ENCODE peak calls at places on chromosomes 11 and 22, in seven cellular contexts. H, U, I, V, X, Y and W are unnamed samples.

GRCh38 chr11:33475999-33476398 is 218.8 kb downstream of the HIPK3 start:
- DNase-seq in H (peak), U (no peak), I (peak), V (no peak), X (no peak), Y (no peak), W (no peak)

GRCh38 chr11:63609536-63609935 is 4.7 kb downstream of the PLAAT3 start:
- DNase-seq in H (no peak), U (no peak), I (no peak), V (no peak), X (peak), Y (no peak), W (no peak)

GRCh38 chr22:32518848-32519247 is 44.2 kb downstream of the FBXO7 start:
- DNase-seq in H (no peak), U (no peak), I (peak), V (peak), X (no peak), Y (no peak), W (no peak)

GRCh38 chr11:122343247-122343646 is 227.2 kb upstream of the BLID start:
- DNase-seq in H (peak), U (no peak), I (no peak), V (no peak), X (no peak), Y (no peak), W (no peak)

GRCh38 chr11:131883332-131883731 is 512.9 kb downstream of the NTM start:
- DNase-seq in H (no peak), U (no peak), I (no peak), V (peak), X (no peak), Y (no peak), W (no peak)

GRCh38 chr11:17004486-17005148 is 9.6 kb downstream of the PLEKHA7 start:
- DNase-seq in H (no peak), U (no peak), I (no peak), V (no peak), X (no peak), Y (no peak), W (no peak)

GRCh38 chr11:2088746-2089535 is 50.2 kb downstream of the IGF2 start:
- DNase-seq in H (no peak), U (no peak), I (no peak), V (peak), X (no peak), Y (no peak), W (no peak)

GRCh38 chr22:19863571-19863970 is 8.9 kb upstream of the GNB1L start:
- DNase-seq in H (no peak), U (no peak), I (no peak), V (no peak), X (no peak), Y (no peak), W (no peak)

GRCh38 chr22:38513063-38513462 is 7.0 kb upstream of the DDX17 start:
- DNase-seq in H (no peak), U (no peak), I (no peak), V (peak), X (no peak), Y (peak), W (no peak)

GRCh38 chr11:1351278-1351937 is 38.3 kb upstream of the BRSK2 start:
- DNase-seq in H (no peak), U (no peak), I (no peak), V (peak), X (no peak), Y (no peak), W (no peak)

GRCh38 chr22:33539902-33540751 is 380.1 kb downstream of the LARGE1 start:
- DNase-seq in H (no peak), U (no peak), I (no peak), V (no peak), X (peak), Y (no peak), W (no peak)

GRCh38 chr22:29030016-29030617 is 31.5 kb downstream of the C22orf31 start:
- DNase-seq in H (peak), U (no peak), I (peak), V (peak), X (no peak), Y (no peak), W (no peak)

GRCh38 chr22:36435516-36436415 is 45.7 kb downstream of the TXN2 start:
- DNase-seq in H (no peak), U (no peak), I (peak), V (peak), X (no peak), Y (peak), W (peak)

GRCh38 chr22:41217553-41218157 is 12.5 kb downstream of the L3MBTL2 start:
- DNase-seq in H (peak), U (no peak), I (peak), V (peak), X (peak), Y (peak), W (peak)

GRCh38 chr11:7516488-7516887 is 2.7 kb downstream of the PPFIBP2 start:
- DNase-seq in H (no peak), U (no peak), I (no peak), V (no peak), X (no peak), Y (no peak), W (no peak)

GRCh38 chr11:63945482-63946163 is 6.8 kb downstream of the NAA40 start:
- DNase-seq in H (peak), U (peak), I (peak), V (peak), X (peak), Y (peak), W (no peak)

GRCh38 chr11:14390669-14391068 is 31.7 kb upstream of the RRAS2 start:
- DNase-seq in H (no peak), U (no peak), I (no peak), V (no peak), X (no peak), Y (no peak), W (no peak)

GRCh38 chr22:38203090-38203810 is 1.5 kb downstream of the MAFF start:
- DNase-seq in H (peak), U (no peak), I (peak), V (peak), X (no peak), Y (peak), W (no peak)

GRCh38 chr11:118045191-118045590 is 31.7 kb upstream of the TMPRSS4 start:
- DNase-seq in H (no peak), U (no peak), I (peak), V (no peak), X (no peak), Y (no peak), W (no peak)

GRCh38 chr22:47625531-47626427 is 863.3 kb downstream of the TBC1D22A start:
- DNase-seq in H (no peak), U (no peak), I (no peak), V (no peak), X (no peak), Y (no peak), W (no peak)

GRCh38 chr11:126268361-126268707 is 361 bp downstream of the SRPRA start:
- DNase-seq in H (no peak), U (no peak), I (no peak), V (peak), X (no peak), Y (peak), W (no peak)

GRCh38 chr22:35842954-35843353 is 125.3 kb downstream of the APOL5 start:
- DNase-seq in H (peak), U (peak), I (peak), V (peak), X (no peak), Y (peak), W (no peak)

GRCh38 chr22:22702874-22703570 is 58.6 kb downstream of the GGTLC2 start:
- DNase-seq in H (no peak), U (no peak), I (no peak), V (no peak), X (no peak), Y (no peak), W (no peak)

GRCh38 chr22:29782061-29782845 is 15.1 kb downstream of the UQCR10 start:
- DNase-seq in H (no peak), U (no peak), I (peak), V (no peak), X (peak), Y (no peak), W (no peak)

GRCh38 chr11:61494341-61495038 is 14.1 kb upstream of the LRRC10B start:
- DNase-seq in H (no peak), U (no peak), I (no peak), V (no peak), X (peak), Y (no peak), W (no peak)

GRCh38 chr11:103051158-103051801 is 40.7 kb downstream of the DCUN1D5 start:
- DNase-seq in H (no peak), U (no peak), I (no peak), V (no peak), X (no peak), Y (no peak), W (no peak)

GRCh38 chr11:101555366-101555765 is 28.4 kb downstream of the TRPC6 start:
- DNase-seq in H (peak), U (no peak), I (no peak), V (no peak), X (no peak), Y (no peak), W (no peak)

GRCh38 chr11:44032304-44033085 is 15.3 kb upstream of the ACCSL start:
- DNase-seq in H (peak), U (no peak), I (peak), V (no peak), X (peak), Y (no peak), W (no peak)

GRCh38 chr11:106076421-106076922 is 675 bp downstream of the KBTBD3 start:
- DNase-seq in H (no peak), U (no peak), I (peak), V (peak), X (no peak), Y (peak), W (no peak)

GRCh38 chr22:38973289-38974169 is 8.6 kb upstream of the APOBEC3B start:
- DNase-seq in H (peak), U (no peak), I (peak), V (peak), X (no peak), Y (peak), W (no peak)

GRCh38 chr11:18567081-18567480 is 21.5 kb downstream of the UEVLD start:
- DNase-seq in H (no peak), U (no peak), I (peak), V (no peak), X (no peak), Y (no peak), W (no peak)

GRCh38 chr11:73344191-73344607 is 32.0 kb upstream of the RELT start:
- DNase-seq in H (no peak), U (no peak), I (no peak), V (no peak), X (peak), Y (no peak), W (no peak)

GRCh38 chr11:116459233-116459632 is 313.6 kb downstream of the BUD13 start:
- DNase-seq in H (no peak), U (no peak), I (no peak), V (no peak), X (no peak), Y (no peak), W (no peak)

GRCh38 chr11:10326080-10326964 is 21.4 kb downstream of the ADM start:
- DNase-seq in H (peak), U (no peak), I (no peak), V (no peak), X (peak), Y (no peak), W (no peak)

GRCh38 chr11:130420478-130421198 is 7.8 kb downstream of the ADAMTS8 start:
- DNase-seq in H (no peak), U (no peak), I (no peak), V (no peak), X (no peak), Y (no peak), W (no peak)

GRCh38 chr11:3164540-3165151 is 464 bp downstream of the OSBPL5 start:
- DNase-seq in H (no peak), U (no peak), I (no peak), V (peak), X (peak), Y (peak), W (no peak)

GRCh38 chr11:57001674-57002401 is 13.1 kb downstream of the OR5AK2 start:
- DNase-seq in H (no peak), U (no peak), I (peak), V (peak), X (no peak), Y (no peak), W (no peak)

GRCh38 chr11:14054708-14055107 is 92.2 kb downstream of the SPON1 start:
- DNase-seq in H (no peak), U (peak), I (no peak), V (no peak), X (peak), Y (no peak), W (no peak)

GRCh38 chr11:124483422-124483821 is 37.9 kb upstream of the OR8B8 start:
- DNase-seq in H (no peak), U (no peak), I (no peak), V (peak), X (no peak), Y (no peak), W (no peak)
- TF ChIP-seq CTCF in H (no peak), U (no peak), I (no peak), V (peak), X (no peak), Y (no peak), W (no peak)

GRCh38 chr11:65917077-65917433 is 1.8 kb downstream of the C11orf68 start:
- DNase-seq in H (no peak), U (no peak), I (no peak), V (no peak), X (no peak), Y (no peak), W (no peak)
- H3K4me3 ChIP-seq in H (no peak), U (peak), I (no peak), V (no peak), X (peak), Y (no peak), W (no peak)

DNA sequence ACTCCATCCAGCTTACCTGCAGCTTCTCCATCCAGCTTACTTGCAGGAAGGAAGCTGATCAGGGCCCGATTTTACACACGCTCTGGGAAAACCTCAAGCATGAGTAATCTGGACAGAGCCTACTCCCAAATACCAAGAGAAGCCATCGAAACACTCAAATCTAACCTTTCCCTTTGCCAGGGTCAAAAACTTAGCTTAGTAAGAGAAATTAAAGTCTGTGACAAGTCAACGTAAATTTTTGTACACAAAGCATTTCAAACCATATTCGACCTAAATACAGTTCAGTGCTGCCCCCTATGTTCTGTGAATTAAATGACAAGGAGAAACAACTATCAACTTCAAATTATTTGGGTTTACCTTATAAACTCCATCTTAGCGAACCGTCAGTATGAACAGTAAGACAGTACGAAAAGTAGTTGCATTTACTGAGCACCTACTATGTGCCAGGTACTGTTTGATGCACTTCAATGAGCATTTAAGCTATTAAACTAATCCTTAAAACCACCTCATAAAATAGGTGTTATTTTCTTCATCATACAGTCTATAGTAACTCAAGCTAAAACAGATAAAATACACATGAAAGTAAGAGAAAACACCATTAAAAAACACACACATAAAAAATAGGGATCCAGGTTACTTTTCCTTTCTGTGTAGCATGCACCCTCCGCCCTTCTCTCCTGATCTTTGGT is 36.9 kb downstream of the ARFGAP3 start:
- DNase-seq in H (peak), U (no peak), I (peak), V (peak), X (no peak), Y (peak), W (no peak)
- TF ChIP-seq CTCF in H (peak), U (no peak), I (no peak), V (peak), X (peak), Y (peak), W (peak)

GRCh38 chr11:109302591-109303334 is 119.2 kb upstream of the C11orf87 start:
- DNase-seq in H (no peak), U (no peak), I (peak), V (no peak), X (no peak), Y (no peak), W (no peak)

GRCh38 chr11:109305009-109305408 is 117.0 kb upstream of the C11orf87 start:
- DNase-seq in H (no peak), U (no peak), I (no peak), V (no peak), X (no peak), Y (no peak), W (no peak)

GRCh38 chr11:109303342-109303741 is 118.6 kb upstream of the C11orf87 start:
- DNase-seq in H (no peak), U (no peak), I (peak), V (no peak), X (no peak), Y (no peak), W (no peak)

GRCh38 chr11:109306322-109306721 is 115.7 kb upstream of the C11orf87 start:
- DNase-seq in H (no peak), U (no peak), I (peak), V (no peak), X (no peak), Y (no peak), W (no peak)

DNA sequence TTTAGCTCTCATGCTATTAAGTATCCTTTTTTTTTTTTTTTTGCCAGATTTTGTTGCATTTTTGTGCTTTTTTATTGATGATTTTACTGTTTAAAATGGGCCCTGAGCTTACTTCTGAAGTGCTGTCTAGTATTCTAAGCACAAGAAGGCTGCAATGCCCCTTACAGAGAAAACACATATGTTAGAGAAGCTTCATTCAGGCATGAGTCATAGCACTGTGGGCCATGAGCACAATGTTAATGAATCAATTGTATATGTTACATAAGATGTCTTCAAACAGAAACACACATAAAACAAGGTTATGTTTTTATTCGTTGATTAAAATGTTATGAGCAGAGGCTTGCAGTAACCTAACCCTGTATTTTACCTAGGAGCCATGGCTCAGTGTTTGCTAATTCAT is 117.8 kb upstream of the C11orf87 start:
- DNase-seq in H (no peak), U (no peak), I (peak), V (no peak), X (no peak), Y (no peak), W (no peak)
- H3K4me3 ChIP-seq in H (no peak), U (no peak), I (no peak), V (no peak), X (no peak), Y (no peak), W (no peak)

DNA sequence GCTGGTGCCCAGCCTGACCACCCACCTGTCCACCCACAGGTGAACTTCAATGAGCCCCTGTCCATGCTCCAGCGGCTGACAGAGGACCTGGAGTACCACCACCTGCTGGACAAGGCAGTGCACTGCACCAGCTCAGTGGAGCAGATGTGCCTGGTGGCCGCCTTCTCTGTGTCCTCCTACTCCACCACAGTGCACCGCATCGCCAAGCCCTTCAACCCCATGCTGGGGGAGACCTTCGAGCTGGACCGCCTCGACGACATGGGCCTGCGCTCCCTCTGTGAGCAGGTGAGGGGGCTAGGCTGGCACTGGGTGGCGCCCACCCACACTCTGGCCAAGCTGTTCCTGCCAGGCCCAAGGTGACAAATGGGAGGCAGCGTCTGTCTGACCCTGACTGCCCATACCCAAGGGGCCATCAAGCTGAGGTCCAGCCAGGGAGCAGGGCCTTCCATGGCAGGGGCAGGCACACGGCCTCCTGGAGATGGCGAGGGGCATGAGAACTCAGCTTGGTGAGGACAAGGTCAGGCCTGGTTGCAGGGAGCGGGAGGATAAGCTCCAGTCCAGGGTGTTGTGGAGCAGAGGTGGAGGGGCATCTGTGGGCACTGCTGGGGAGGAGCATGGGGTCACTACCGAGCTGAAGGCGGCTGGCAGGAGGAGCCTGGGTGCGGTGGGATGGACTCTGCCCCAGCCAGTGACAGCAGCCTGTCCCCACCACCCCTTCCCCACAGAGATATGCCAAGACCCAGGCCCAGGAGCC is 77.7 kb downstream of the MORC2 start:
- DNase-seq in H (peak), U (peak), I (peak), V (peak), X (peak), Y (peak), W (no peak)
- TF ChIP-seq CTCF in H (peak), U (peak), I (peak), V (peak), X (peak), Y (peak), W (peak)

GRCh38 chr11:111926505-111927391 is 8.0 kb downstream of the C11orf52 start:
- DNase-seq in H (peak), U (peak), I (peak), V (peak), X (peak), Y (peak), W (peak)
- H3K4me3 ChIP-seq in H (peak), U (peak), I (peak), V (peak), X (peak), Y (peak), W (peak)

GRCh38 chr22:27113211-27114030 is 456.0 kb downstream of the MIAT start:
- DNase-seq in H (peak), U (peak), I (peak), V (no peak), X (peak), Y (no peak), W (no peak)
- TF ChIP-seq CTCF in H (no peak), U (no peak), I (no peak), V (no peak), X (peak), Y (no peak), W (no peak)

GRCh38 chr11:119419246-119419645 is 3.7 kb downstream of the THY1 start:
- DNase-seq in H (no peak), U (no peak), I (no peak), V (no peak), X (no peak), Y (no peak), W (no peak)

GRCh38 chr11:119418759-119419158 is 4.2 kb downstream of the THY1 start:
- DNase-seq in H (no peak), U (no peak), I (no peak), V (no peak), X (no peak), Y (no peak), W (no peak)

GRCh38 chr11:119421351-119421750 is 1.6 kb downstream of the THY1 start:
- DNase-seq in H (no peak), U (no peak), I (no peak), V (peak), X (no peak), Y (no peak), W (no peak)

GRCh38 chr11:119420631-119421030 is 2.3 kb downstream of the THY1 start:
- DNase-seq in H (no peak), U (no peak), I (no peak), V (no peak), X (no peak), Y (no peak), W (no peak)

GRCh38 chr11:119419834-119420492 is 3.0 kb downstream of the THY1 start:
- DNase-seq in H (no peak), U (no peak), I (no peak), V (no peak), X (no peak), Y (no peak), W (no peak)
- H3K4me3 ChIP-seq in H (no peak), U (peak), I (no peak), V (peak), X (no peak), Y (no peak), W (no peak)